ENCODE peak calls at places on chromosomes 3 and 15, in seven cellular contexts. D is CD8-positive, alpha-beta T cell; N is heart left ventricle; T is thyroid gland; O is AG04450; Y is coronary artery; G is adrenal gland. F is an unnamed sample.
A peak's percentile ranks its signal among the peaks of the same experiment; 100 is the strongest.

GRCh38 chr3:129657261-129658046 is 51.0 kb upstream of the PLXND1 start:
- DNase-seq in O (no peak), Y (no peak), T (no peak), D (no peak), G (no peak), N (no peak), F (no peak)

GRCh38 chr15:78209646-78210348 is 24.6 kb downstream of the ACSBG1 start:
- DNase-seq in G (peak; percentile 48), Y (peak; percentile 46), N (peak; percentile 53), D (no peak), T (peak; percentile 94), O (no peak), F (peak; percentile 28)

GRCh38 chr15:52331490-52332240 is 36.1 kb upstream of the MYO5C start:
- DNase-seq in D (peak; percentile 41), G (peak; percentile 34), Y (no peak), N (no peak), T (no peak), O (no peak), F (no peak)

GRCh38 chr3:140391041-140391440 is 286.8 kb upstream of the TRIM42 start:
- DNase-seq in O (no peak), N (no peak), G (no peak), T (no peak), Y (no peak), D (no peak), F (no peak)

GRCh38 chr3:62229908-62230307 is 143.4 kb downstream of the FEZF2 start:
- DNase-seq in G (no peak), D (no peak), Y (no peak), O (no peak), T (no peak), N (no peak), F (no peak)

GRCh38 chr3:14520967-14521366 is 19.2 kb downstream of the GRIP2 start:
- DNase-seq in T (no peak), O (no peak), G (no peak), N (no peak), Y (no peak), D (no peak), F (no peak)

GRCh38 chr3:159252772-159253384 is 451.0 kb downstream of the MFSD1 start:
- DNase-seq in Y (no peak), O (no peak), G (no peak), N (no peak), D (no peak), T (no peak), F (no peak)

GRCh38 chr15:67813104-67813634 is 12.1 kb upstream of the SKOR1 start:
- DNase-seq in G (no peak), O (no peak), Y (no peak), N (no peak), T (no peak), D (no peak), F (no peak)

GRCh38 chr3:49867400-49867799 is 2.3 kb downstream of the CAMKV start:
- DNase-seq in T (no peak), D (no peak), G (no peak), O (no peak), Y (no peak), N (no peak), F (no peak)

GRCh38 chr15:86403221-86403620 is 323.6 kb downstream of the AGBL1 start:
- DNase-seq in O (no peak), Y (no peak), T (no peak), N (no peak), D (no peak), G (no peak), F (no peak)

GRCh38 chr15:49421991-49422390 is 1.1 kb upstream of the FGF7 start:
- DNase-seq in N (peak; percentile 20), T (peak; percentile 32), Y (no peak), G (peak; percentile 40), O (peak; percentile 34), D (peak; percentile 30), F (peak; percentile 26)

GRCh38 chr3:152071924-152072323 is 196.8 kb upstream of the MBNL1 start:
- DNase-seq in T (no peak), Y (no peak), N (no peak), G (no peak), D (no peak), O (peak; percentile 21), F (peak; percentile 16)

GRCh38 chr15:90184786-90185704 is 16.1 kb upstream of the SEMA4B start:
- DNase-seq in N (peak; percentile 79), Y (peak; percentile 80), O (no peak), G (peak; percentile 74), D (peak; percentile 53), T (peak; percentile 87), F (peak; percentile 79)

GRCh38 chr15:72136170-72137051 is 18.2 kb downstream of the SENP8 start:
- DNase-seq in O (no peak), D (no peak), T (no peak), Y (no peak), N (no peak), G (no peak), F (no peak)

GRCh38 chr15:92669432-92669831 is 13.9 kb upstream of the FAM174B start:
- DNase-seq in T (no peak), G (no peak), N (no peak), D (no peak), Y (no peak), O (no peak), F (no peak)

GRCh38 chr3:86930831-86931230 is 60.1 kb downstream of the VGLL3 start:
- DNase-seq in D (no peak), T (no peak), Y (no peak), N (no peak), G (no peak), O (no peak), F (no peak)

GRCh38 chr3:184636774-184637316 is 75.0 kb downstream of the MAGEF1 start:
- DNase-seq in Y (no peak), D (peak; percentile 27), T (no peak), N (no peak), O (peak; percentile 36), G (no peak), F (no peak)

GRCh38 chr3:183481582-183481981 is 53.2 kb upstream of the MCF2L2 start:
- DNase-seq in T (no peak), D (no peak), Y (no peak), G (no peak), O (no peak), N (no peak), F (no peak)

GRCh38 chr15:29776859-29777258 is 45.4 kb downstream of the TJP1 start:
- DNase-seq in Y (no peak), D (no peak), O (no peak), G (no peak), N (no peak), T (no peak), F (no peak)

GRCh38 chr15:63274427-63274826 is 3.0 kb upstream of the APH1B start:
- DNase-seq in T (no peak), Y (no peak), N (no peak), G (no peak), D (no peak), O (no peak), F (no peak)

GRCh38 chr15:25563571-25563970 is 124.7 kb upstream of the UBE3A start:
- DNase-seq in Y (no peak), T (no peak), N (no peak), O (no peak), D (no peak), G (no peak), F (no peak)

GRCh38 chr3:143348486-143349327 is 229.1 kb downstream of the CHST2 start:
- DNase-seq in Y (no peak), G (no peak), N (no peak), O (no peak), D (no peak), T (peak; percentile 4), F (no peak)

GRCh38 chr3:21573291-21573690 is 177.7 kb downstream of the ZNF385D start:
- DNase-seq in D (no peak), N (no peak), T (no peak), G (no peak), Y (no peak), O (no peak), F (no peak)

GRCh38 chr15:91956026-91956723 is 102.7 kb downstream of the SLCO3A1 start:
- DNase-seq in G (no peak), N (peak; percentile 63), Y (no peak), D (no peak), O (no peak), T (no peak), F (no peak)

GRCh38 chr15:78044407-78045155 is 32.9 kb downstream of the TBC1D2B start:
- DNase-seq in D (no peak), N (no peak), T (no peak), O (no peak), Y (no peak), G (no peak), F (no peak)

GRCh38 chr3:51390600-51391074 is 448 bp upstream of the RBM15B start:
- DNase-seq in O (no peak), G (no peak), D (no peak), N (no peak), Y (no peak), T (no peak), F (no peak)

GRCh38 chr3:89212614-89213013 is 105.2 kb downstream of the EPHA3 start:
- DNase-seq in O (no peak), T (no peak), D (no peak), G (no peak), N (no peak), Y (no peak), F (no peak)

DNA sequence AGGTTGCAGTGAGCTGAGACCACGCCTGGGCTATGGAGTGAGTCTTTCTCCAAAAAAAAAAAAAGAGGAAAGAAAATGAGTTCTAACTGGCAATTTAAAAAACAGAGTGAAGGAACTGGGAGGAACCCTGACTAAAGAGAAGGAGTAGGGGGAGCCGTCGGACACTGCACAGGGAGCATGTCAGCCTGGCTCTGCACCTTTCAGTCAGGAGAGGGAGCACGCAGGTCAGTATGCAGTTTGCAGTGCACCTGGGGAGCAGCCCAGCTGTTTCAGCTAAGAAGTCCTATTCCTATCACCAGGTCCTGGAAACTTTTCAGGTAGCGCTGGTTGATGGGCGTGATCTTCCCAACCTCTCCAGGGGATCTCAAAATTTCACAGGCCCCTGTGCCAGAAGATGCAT is 14.9 kb upstream of the ZXDC start:
- DNase-seq in O (no peak), D (no peak), Y (no peak), G (no peak), T (no peak), N (no peak), F (no peak)
- TF ChIP-seq CTCF in O (no peak), D (no peak), Y (no peak), G (no peak), T (no peak), N (no peak), F (no peak)

GRCh38 chr15:101047301-101047781 is 128.2 kb downstream of the LRRK1 start:
- DNase-seq in Y (peak; percentile 40), D (no peak), O (no peak), G (peak; percentile 51), N (no peak), T (no peak), F (peak; percentile 37)
- H3K4me3 ChIP-seq in Y (no peak overlapping the region), D (no peak overlapping the region), O (no peak overlapping the region), G (no peak overlapping the region), N (no peak overlapping the region), T (no peak overlapping the region), F (no peak overlapping the region)

GRCh38 chr3:45640724-45641361 is 46.3 kb downstream of the LIMD1 start:
- DNase-seq in D (no peak), T (peak; percentile 83), N (no peak), G (no peak), O (no peak), Y (peak; percentile 55), F (no peak)
- H3K27ac ChIP-seq in D (no peak overlapping the region), T (peak overlapping the region; percentile 76), N (no peak overlapping the region), G (no peak overlapping the region), O (no peak overlapping the region), Y (no peak overlapping the region), F (no peak overlapping the region)

GRCh38 chr15:74889882-74890768 is at the start of gene MPI:
- DNase-seq in T (peak; percentile 78), G (peak; percentile 89), Y (peak; percentile 85), O (peak; percentile 30), N (peak; percentile 90), D (peak; percentile 86), F (peak; percentile 93)
- TF ChIP-seq CTCF in T (no peak), G (peak; percentile 25), Y (no peak), O (no peak), N (no peak), D (no peak), F (no peak)